ENCODE peak calls at places on chromosome 2, in seven cellular contexts. One of them, this sample, is unnamed.
A peak's percentile ranks its signal among the peaks of the same experiment; 100 is the strongest.

GRCh38 chr2:148812306-148812705 is 62.7 kb upstream of the KIF5C start:
- DNase-seq in astrocyte: peak; percentile 64
- DNase-seq in ovary: peak; percentile 85
- DNase-seq in IMR-90: peak; percentile 51
- DNase-seq in endodermal cell: no peak
- DNase-seq in stomach: no peak
- DNase-seq in DND-41: no peak
- DNase-seq in this sample: no peak

GRCh38 chr2:206457188-206457634 is 13.9 kb downstream of the ADAM23 start:
- DNase-seq in stomach: no peak
- DNase-seq in IMR-90: no peak
- DNase-seq in DND-41: no peak
- DNase-seq in astrocyte: peak; percentile 36
- DNase-seq in endodermal cell: no peak
- DNase-seq in ovary: no peak
- DNase-seq in this sample: peak; percentile 89

GRCh38 chr2:38600242-38600891 is 2.4 kb downstream of the HNRNPLL start:
- DNase-seq in DND-41: peak; percentile 48
- DNase-seq in stomach: no peak
- DNase-seq in endodermal cell: peak; percentile 57
- DNase-seq in astrocyte: no peak
- DNase-seq in IMR-90: no peak
- DNase-seq in ovary: no peak
- DNase-seq in this sample: no peak

GRCh38 chr2:241862093-241862492 is 3.4 kb upstream of the PDCD1 start:
- DNase-seq in astrocyte: no peak
- DNase-seq in endodermal cell: no peak
- DNase-seq in IMR-90: no peak
- DNase-seq in DND-41: no peak
- DNase-seq in ovary: peak; percentile 30
- DNase-seq in stomach: no peak
- DNase-seq in this sample: no peak

GRCh38 chr2:163732718-163733117 is 3.1 kb downstream of the FIGN start:
- DNase-seq in DND-41: no peak
- DNase-seq in ovary: no peak
- DNase-seq in stomach: no peak
- DNase-seq in IMR-90: no peak
- DNase-seq in astrocyte: peak; percentile 49
- DNase-seq in endodermal cell: no peak
- DNase-seq in this sample: no peak

GRCh38 chr2:236503583-236503982 is 66.0 kb upstream of the ACKR3 start:
- DNase-seq in DND-41: no peak
- DNase-seq in ovary: no peak
- DNase-seq in stomach: no peak
- DNase-seq in astrocyte: no peak
- DNase-seq in endodermal cell: no peak
- DNase-seq in IMR-90: no peak
- DNase-seq in this sample: no peak

GRCh38 chr2:239548491-239548890 is 147.7 kb upstream of the HDAC4 start:
- DNase-seq in IMR-90: no peak
- DNase-seq in stomach: no peak
- DNase-seq in endodermal cell: no peak
- DNase-seq in ovary: no peak
- DNase-seq in DND-41: peak; percentile 84
- DNase-seq in astrocyte: no peak
- DNase-seq in this sample: no peak

GRCh38 chr2:176656055-176656775 is 387.0 kb downstream of the MTX2 start:
- DNase-seq in astrocyte: no peak
- DNase-seq in stomach: no peak
- DNase-seq in ovary: no peak
- DNase-seq in IMR-90: no peak
- DNase-seq in DND-41: no peak
- DNase-seq in endodermal cell: no peak
- DNase-seq in this sample: no peak

GRCh38 chr2:225400060-225400511 is 576 bp downstream of the NYAP2 start:
- DNase-seq in IMR-90: peak; percentile 56
- DNase-seq in astrocyte: peak; percentile 46
- DNase-seq in ovary: no peak
- DNase-seq in endodermal cell: peak; percentile 91
- DNase-seq in DND-41: peak; percentile 25
- DNase-seq in stomach: no peak
- DNase-seq in this sample: peak; percentile 6

GRCh38 chr2:119429225-119430000 is 2.2 kb upstream of the TMEM37 start:
- DNase-seq in stomach: no peak
- DNase-seq in astrocyte: no peak
- DNase-seq in DND-41: no peak
- DNase-seq in endodermal cell: no peak
- DNase-seq in ovary: no peak
- DNase-seq in IMR-90: no peak
- DNase-seq in this sample: peak; percentile 39

GRCh38 chr2:136117391-136117841 is 533 bp downstream of the CXCR4 start:
- DNase-seq in endodermal cell: peak; percentile 79
- DNase-seq in ovary: no peak
- DNase-seq in stomach: peak; percentile 48
- DNase-seq in IMR-90: peak; percentile 26
- DNase-seq in astrocyte: peak; percentile 36
- DNase-seq in DND-41: peak; percentile 82
- DNase-seq in this sample: peak; percentile 59

GRCh38 chr2:134918518-134919359 is at the start of gene CCNT2:
- DNase-seq in stomach: peak; percentile 99
- DNase-seq in endodermal cell: peak; percentile 100
- DNase-seq in IMR-90: peak; percentile 98
- DNase-seq in astrocyte: peak; percentile 96
- DNase-seq in ovary: peak; percentile 99
- DNase-seq in DND-41: peak; percentile 100
- DNase-seq in this sample: peak; percentile 99

GRCh38 chr2:196453613-196454047 is 185.9 kb upstream of the CCDC150 start:
- DNase-seq in DND-41: peak; percentile 70
- DNase-seq in ovary: no peak
- DNase-seq in IMR-90: peak; percentile 63
- DNase-seq in endodermal cell: peak; percentile 78
- DNase-seq in astrocyte: peak; percentile 30
- DNase-seq in stomach: no peak
- DNase-seq in this sample: peak; percentile 84

GRCh38 chr2:241542278-241542605 is 16.3 kb upstream of the BOK start:
- DNase-seq in stomach: no peak
- DNase-seq in IMR-90: no peak
- DNase-seq in ovary: no peak
- DNase-seq in endodermal cell: no peak
- DNase-seq in astrocyte: no peak
- DNase-seq in DND-41: no peak
- DNase-seq in this sample: no peak

GRCh38 chr2:212227755-212228154 is 310.8 kb downstream of the ERBB4 start:
- DNase-seq in ovary: no peak
- DNase-seq in endodermal cell: no peak
- DNase-seq in DND-41: no peak
- DNase-seq in astrocyte: peak; percentile 75
- DNase-seq in IMR-90: peak; percentile 81
- DNase-seq in stomach: peak; percentile 58
- DNase-seq in this sample: no peak

GRCh38 chr2:88933980-88934379 is 242.5 kb downstream of the RPIA start:
- DNase-seq in DND-41: no peak
- DNase-seq in stomach: no peak
- DNase-seq in IMR-90: no peak
- DNase-seq in ovary: no peak
- DNase-seq in endodermal cell: no peak
- DNase-seq in astrocyte: no peak
- DNase-seq in this sample: peak; percentile 17

GRCh38 chr2:217413193-217413592 is 553.3 kb upstream of the TNP1 start:
- DNase-seq in astrocyte: no peak
- DNase-seq in stomach: no peak
- DNase-seq in DND-41: no peak
- DNase-seq in endodermal cell: no peak
- DNase-seq in ovary: no peak
- DNase-seq in IMR-90: no peak
- DNase-seq in this sample: no peak

GRCh38 chr2:241809383-241810303 is 650 bp downstream of the NEU4 start:
- DNase-seq in astrocyte: no peak
- DNase-seq in ovary: no peak
- DNase-seq in endodermal cell: peak; percentile 43
- DNase-seq in IMR-90: no peak
- DNase-seq in DND-41: no peak
- DNase-seq in stomach: no peak
- DNase-seq in this sample: no peak

GRCh38 chr2:174180165-174180724 is 68.1 kb downstream of the OLA1 start:
- DNase-seq in stomach: no peak
- DNase-seq in DND-41: no peak
- DNase-seq in astrocyte: no peak
- DNase-seq in IMR-90: no peak
- DNase-seq in endodermal cell: no peak
- DNase-seq in ovary: no peak
- DNase-seq in this sample: no peak
- TF ChIP-seq CTCF in stomach: no peak
- TF ChIP-seq CTCF in DND-41: peak; percentile 12
- TF ChIP-seq CTCF in astrocyte: no peak
- TF ChIP-seq CTCF in IMR-90: peak; percentile 3
- TF ChIP-seq CTCF in endodermal cell: peak; percentile 62
- TF ChIP-seq CTCF in ovary: no peak
- TF ChIP-seq CTCF in this sample: no peak

GRCh38 chr2:48345176-48345575 is 184.8 kb upstream of the STON1 start:
- DNase-seq in IMR-90: no peak
- DNase-seq in astrocyte: no peak
- DNase-seq in ovary: no peak
- DNase-seq in endodermal cell: no peak
- DNase-seq in stomach: no peak
- DNase-seq in DND-41: no peak
- DNase-seq in this sample: no peak

GRCh38 chr2:48344441-48344756 is 185.6 kb upstream of the STON1 start:
- DNase-seq in astrocyte: no peak
- DNase-seq in IMR-90: no peak
- DNase-seq in endodermal cell: no peak
- DNase-seq in ovary: no peak
- DNase-seq in stomach: no peak
- DNase-seq in DND-41: no peak
- DNase-seq in this sample: no peak

GRCh38 chr2:48341556-48342133 is 188.3 kb upstream of the STON1 start:
- DNase-seq in endodermal cell: no peak
- DNase-seq in ovary: no peak
- DNase-seq in stomach: no peak
- DNase-seq in IMR-90: no peak
- DNase-seq in DND-41: no peak
- DNase-seq in astrocyte: no peak
- DNase-seq in this sample: no peak

GRCh38 chr2:48343154-48343553 is 186.8 kb upstream of the STON1 start:
- DNase-seq in astrocyte: no peak
- DNase-seq in stomach: no peak
- DNase-seq in endodermal cell: no peak
- DNase-seq in DND-41: no peak
- DNase-seq in ovary: no peak
- DNase-seq in IMR-90: no peak
- DNase-seq in this sample: no peak

DNA sequence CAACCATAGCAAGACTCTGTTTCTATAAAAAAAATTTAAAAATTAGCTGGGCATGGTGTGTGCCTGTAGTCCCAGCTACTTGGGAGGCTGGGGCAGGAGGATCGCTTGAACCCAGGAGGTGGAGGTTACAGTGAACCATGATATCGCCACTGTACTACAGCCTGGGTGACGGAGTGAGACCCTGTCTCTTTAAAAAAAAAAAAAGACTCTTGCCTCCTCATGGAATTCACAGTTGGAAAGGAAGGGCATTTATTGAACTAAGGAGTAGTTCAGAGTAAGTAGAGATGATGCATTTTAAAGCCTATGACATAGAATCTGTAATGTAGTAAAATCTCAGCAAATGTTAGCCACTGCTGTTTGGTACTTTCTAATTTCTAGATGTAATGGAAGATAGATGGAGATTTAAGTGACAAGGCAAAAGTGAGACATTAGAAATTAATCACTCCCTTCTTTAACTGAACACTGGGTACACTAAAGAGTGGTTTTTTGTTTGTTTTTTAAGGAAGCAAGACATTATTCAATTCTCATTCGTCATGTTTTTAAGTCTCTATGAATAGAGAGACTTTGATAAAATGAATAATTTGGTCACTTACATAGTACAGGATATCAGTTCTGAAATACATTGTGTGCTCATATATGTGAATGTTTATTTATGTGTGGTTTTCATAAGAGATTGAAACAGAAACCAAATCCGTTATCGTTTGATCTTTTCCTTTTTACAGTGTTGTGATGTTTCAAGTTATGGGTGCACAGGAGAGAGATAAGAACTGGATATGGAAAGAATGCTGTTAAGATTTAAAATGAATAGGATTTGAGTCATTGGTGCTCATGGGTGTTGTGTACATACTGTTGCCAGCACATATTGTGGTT is 186.1 kb upstream of the STON1 start:
- DNase-seq in stomach: no peak
- DNase-seq in IMR-90: peak; percentile 93
- DNase-seq in ovary: no peak
- DNase-seq in endodermal cell: no peak
- DNase-seq in DND-41: no peak
- DNase-seq in astrocyte: peak; percentile 96
- DNase-seq in this sample: peak; percentile 9
- H3K4me3 ChIP-seq in stomach: peak overlapping the region; percentile 24
- H3K4me3 ChIP-seq in IMR-90: peak overlapping the region; percentile 39
- H3K4me3 ChIP-seq in ovary: no peak overlapping the region
- H3K4me3 ChIP-seq in endodermal cell: no peak overlapping the region
- H3K4me3 ChIP-seq in DND-41: no peak overlapping the region
- H3K4me3 ChIP-seq in astrocyte: peak overlapping the region; percentile 43
- H3K4me3 ChIP-seq in this sample: peak overlapping the region; percentile 20

DNA sequence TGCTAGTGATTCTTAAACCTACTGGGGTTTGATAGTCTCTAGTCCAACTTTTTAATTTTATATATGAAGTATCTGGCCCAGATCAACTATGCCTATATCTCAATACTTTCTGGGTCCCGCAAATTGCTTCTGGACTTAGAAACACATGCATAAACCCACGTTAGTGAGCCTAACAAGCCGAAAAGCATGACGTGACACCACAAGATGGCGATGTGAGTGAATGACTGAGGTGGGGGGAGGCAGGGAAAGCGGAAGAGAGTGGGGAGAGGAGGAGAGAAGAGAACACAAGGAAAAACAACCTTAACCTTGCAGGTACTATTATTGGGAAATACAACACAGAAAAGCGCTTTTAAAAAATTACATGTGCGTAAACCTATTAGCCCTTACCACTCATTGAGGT is 13.8 kb downstream of the PDIA6 start:
- DNase-seq in ovary: no peak
- DNase-seq in stomach: no peak
- DNase-seq in DND-41: no peak
- DNase-seq in astrocyte: no peak
- DNase-seq in endodermal cell: peak; percentile 83
- DNase-seq in IMR-90: no peak
- DNase-seq in this sample: no peak
- TF ChIP-seq CTCF in ovary: no peak
- TF ChIP-seq CTCF in stomach: no peak
- TF ChIP-seq CTCF in DND-41: peak; percentile 29
- TF ChIP-seq CTCF in astrocyte: no peak
- TF ChIP-seq CTCF in endodermal cell: peak; percentile 68
- TF ChIP-seq CTCF in IMR-90: peak; percentile 8
- TF ChIP-seq CTCF in this sample: no peak

DNA sequence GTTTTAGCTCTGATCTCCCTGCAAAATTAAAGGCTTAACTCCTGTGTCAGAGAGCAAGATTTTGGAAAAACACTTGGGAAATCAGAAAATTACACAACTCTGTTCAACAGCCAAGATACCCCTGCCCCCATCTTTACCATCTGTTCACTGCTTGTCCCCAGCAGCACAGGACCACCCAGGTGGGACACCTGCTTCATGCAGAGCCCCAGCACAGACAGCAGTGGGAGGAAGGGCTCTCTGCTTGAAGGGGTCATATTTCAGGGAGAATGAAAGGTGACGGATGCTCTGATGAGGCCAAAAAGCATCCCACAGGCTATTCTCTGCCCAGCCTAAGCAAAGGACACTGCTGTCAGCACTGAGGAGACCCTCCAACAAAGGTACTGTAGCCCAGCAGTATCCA is 584.6 kb upstream of the KLHL29 start:
- DNase-seq in astrocyte: no peak
- DNase-seq in endodermal cell: peak; percentile 45
- DNase-seq in DND-41: no peak
- DNase-seq in stomach: no peak
- DNase-seq in IMR-90: no peak
- DNase-seq in ovary: no peak
- DNase-seq in this sample: no peak
- H3K4me3 ChIP-seq in astrocyte: no peak overlapping the region
- H3K4me3 ChIP-seq in endodermal cell: no peak overlapping the region
- H3K4me3 ChIP-seq in DND-41: no peak overlapping the region
- H3K4me3 ChIP-seq in stomach: no peak overlapping the region
- H3K4me3 ChIP-seq in IMR-90: no peak overlapping the region
- H3K4me3 ChIP-seq in ovary: no peak overlapping the region
- H3K4me3 ChIP-seq in this sample: no peak overlapping the region